ENCODE peak calls at places on chromosomes 11 and 22, in seven cellular contexts. C, Y, A, J, O, S and D are unnamed samples.

GRCh38 chr11:123544631-123545375 is 109.6 kb downstream of the SCN3B start:
- DNase-seq in C (no peak), Y (no peak), A (no peak), J (no peak), O (no peak), S (no peak), D (no peak)

GRCh38 chr11:1853376-1854131 is 670 bp downstream of the LSP1 start:
- DNase-seq in C (no peak), Y (no peak), A (no peak), J (no peak), O (no peak), S (no peak), D (peak)

GRCh38 chr11:70670684-70671034 is 272.3 kb downstream of the CTTN start:
- DNase-seq in C (no peak), Y (no peak), A (no peak), J (no peak), O (no peak), S (no peak), D (no peak)

GRCh38 chr11:134566311-134566710 is 154.3 kb upstream of the B3GAT1 start:
- DNase-seq in C (no peak), Y (no peak), A (no peak), J (no peak), O (no peak), S (no peak), D (no peak)

GRCh38 chr11:1943576-1943975 is 3.6 kb upstream of the MRPL23 start:
- DNase-seq in C (peak), Y (peak), A (no peak), J (no peak), O (peak), S (no peak), D (no peak)

GRCh38 chr22:37701121-37701786 is 4.4 kb downstream of the TRIOBP start:
- DNase-seq in C (peak), Y (no peak), A (no peak), J (no peak), O (peak), S (no peak), D (no peak)

GRCh38 chr11:67464411-67465189 is 4.5 kb downstream of the TMEM134 start:
- DNase-seq in C (peak), Y (peak), A (peak), J (peak), O (peak), S (peak), D (peak)

GRCh38 chr11:102451041-102451692 is 1.4 kb downstream of the TMEM123 start:
- DNase-seq in C (no peak), Y (no peak), A (no peak), J (no peak), O (no peak), S (no peak), D (no peak)

GRCh38 chr22:17549183-17549582 is 14.1 kb upstream of the SLC25A18 start:
- DNase-seq in C (no peak), Y (no peak), A (no peak), J (no peak), O (no peak), S (no peak), D (no peak)

GRCh38 chr11:3341298-3341697 is 37.6 kb downstream of the ZNF195 start:
- DNase-seq in C (peak), Y (peak), A (no peak), J (no peak), O (peak), S (peak), D (peak)

GRCh38 chr11:67352546-67353316 is 615 bp downstream of the POLD4 start:
- DNase-seq in C (peak), Y (peak), A (no peak), J (no peak), O (peak), S (no peak), D (peak)

GRCh38 chr11:104891135-104891534 is 7.1 kb downstream of the CASP12 start:
- DNase-seq in C (peak), Y (no peak), A (peak), J (peak), O (no peak), S (no peak), D (no peak)

GRCh38 chr11:60119708-60120107 is 31.2 kb downstream of the MS4A2 start:
- DNase-seq in C (no peak), Y (no peak), A (no peak), J (no peak), O (no peak), S (no peak), D (no peak)

GRCh38 chr11:126268361-126268707 is 361 bp downstream of the SRPRA start:
- DNase-seq in C (no peak), Y (peak), A (no peak), J (no peak), O (peak), S (peak), D (peak)

GRCh38 chr11:131495417-131495816 is 125.0 kb downstream of the NTM start:
- DNase-seq in C (no peak), Y (no peak), A (no peak), J (no peak), O (no peak), S (no peak), D (no peak)

GRCh38 chr11:34345991-34346480 is 11.8 kb downstream of the ABTB2 start:
- DNase-seq in C (no peak), Y (no peak), A (no peak), J (peak), O (peak), S (no peak), D (no peak)

GRCh38 chr11:34345012-34345804 is 12.6 kb downstream of the ABTB2 start:
- DNase-seq in C (peak), Y (no peak), A (peak), J (peak), O (peak), S (no peak), D (no peak)

GRCh38 chr11:34343686-34344085 is 14.1 kb downstream of the ABTB2 start:
- DNase-seq in C (no peak), Y (no peak), A (no peak), J (no peak), O (no peak), S (no peak), D (no peak)

GRCh38 chr11:34343153-34343552 is 14.7 kb downstream of the ABTB2 start:
- DNase-seq in C (peak), Y (no peak), A (peak), J (peak), O (peak), S (no peak), D (no peak)

DNA sequence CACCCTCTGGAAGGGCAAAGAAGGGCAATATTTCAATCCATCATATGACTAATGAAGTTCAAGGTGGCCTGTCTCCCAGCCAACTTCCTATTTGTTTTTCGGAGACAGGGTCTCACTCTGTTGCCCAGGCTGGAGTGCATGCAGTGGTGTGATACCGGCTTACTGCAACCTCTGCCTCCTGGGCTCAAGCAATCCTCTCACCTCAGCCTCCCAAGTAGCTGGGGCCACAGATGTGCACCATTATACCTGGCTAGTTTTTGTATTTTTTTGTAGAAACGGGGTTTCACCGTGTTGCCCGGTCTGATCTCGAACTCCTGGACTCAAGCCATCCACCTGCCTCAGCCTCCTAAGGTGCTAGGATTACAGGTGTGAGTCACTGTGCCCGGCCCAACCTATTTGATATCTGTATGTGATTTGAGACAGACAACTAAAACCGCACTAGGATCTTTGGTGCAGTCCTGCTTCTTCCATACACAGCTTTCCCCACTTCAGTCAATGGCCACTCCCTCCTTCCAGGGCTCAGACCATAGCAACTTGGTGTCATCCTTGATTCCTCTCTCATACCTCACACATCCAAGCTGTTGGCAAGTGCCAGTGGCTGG is 13.3 kb downstream of the ABTB2 start:
- DNase-seq in C (peak), Y (no peak), A (no peak), J (no peak), O (no peak), S (no peak), D (no peak)
- H3K27ac ChIP-seq in C (peak), Y (no peak), A (peak), J (no peak), O (peak), S (no peak), D (no peak)

DNA sequence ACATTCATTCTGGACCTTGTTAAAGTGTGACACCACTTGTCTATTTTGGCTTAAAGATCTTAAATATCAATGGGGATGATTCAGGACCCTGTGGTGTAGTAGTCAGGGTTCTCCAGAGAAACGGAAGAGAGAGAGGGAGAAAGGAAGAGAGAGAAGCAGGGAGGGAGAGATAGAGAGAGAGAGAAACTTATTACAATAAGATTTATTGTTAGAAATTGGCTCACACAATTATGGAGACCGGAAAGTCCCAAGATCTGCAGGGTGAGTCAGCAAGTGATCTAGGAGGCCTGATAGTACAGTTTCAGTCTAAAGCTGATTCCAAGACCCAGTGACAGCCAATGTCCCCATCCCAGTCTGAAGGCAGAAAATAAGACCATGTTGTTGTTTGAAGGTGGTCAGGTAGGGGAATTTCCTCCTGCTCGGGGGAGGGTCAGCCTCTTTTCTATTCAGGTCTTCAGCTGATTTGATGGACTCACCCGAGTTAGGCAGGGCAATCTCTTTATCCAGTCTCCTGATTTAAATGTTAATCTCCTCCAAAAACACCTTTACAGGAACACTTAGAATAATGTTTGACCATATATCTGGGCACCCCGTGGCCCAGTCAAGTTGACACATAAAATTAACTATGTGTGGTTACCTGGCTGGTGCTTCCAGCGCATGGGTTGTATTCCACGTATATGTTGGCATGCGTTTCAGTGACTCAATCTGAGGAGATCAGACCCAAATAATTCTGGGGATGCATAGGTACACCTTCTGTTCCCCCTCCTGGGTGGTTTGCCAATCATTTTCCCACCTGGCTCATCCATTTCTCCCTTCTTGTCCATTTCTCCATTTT is 1350.5 kb downstream of the TBC1D22A start:
- DNase-seq in C (no peak), Y (no peak), A (no peak), J (no peak), O (no peak), S (no peak), D (no peak)
- H2AFZ ChIP-seq in C (no peak), Y (no peak), A (no peak), J (no peak), O (no peak), S (no peak), D (peak)

GRCh38 chr22:46758867-46759290 is 3.6 kb upstream of the TBC1D22A start:
- DNase-seq in C (peak), Y (peak), A (peak), J (peak), O (peak), S (peak), D (peak)
- H3K27ac ChIP-seq in C (no peak), Y (peak), A (peak), J (no peak), O (no peak), S (no peak), D (no peak)

DNA sequence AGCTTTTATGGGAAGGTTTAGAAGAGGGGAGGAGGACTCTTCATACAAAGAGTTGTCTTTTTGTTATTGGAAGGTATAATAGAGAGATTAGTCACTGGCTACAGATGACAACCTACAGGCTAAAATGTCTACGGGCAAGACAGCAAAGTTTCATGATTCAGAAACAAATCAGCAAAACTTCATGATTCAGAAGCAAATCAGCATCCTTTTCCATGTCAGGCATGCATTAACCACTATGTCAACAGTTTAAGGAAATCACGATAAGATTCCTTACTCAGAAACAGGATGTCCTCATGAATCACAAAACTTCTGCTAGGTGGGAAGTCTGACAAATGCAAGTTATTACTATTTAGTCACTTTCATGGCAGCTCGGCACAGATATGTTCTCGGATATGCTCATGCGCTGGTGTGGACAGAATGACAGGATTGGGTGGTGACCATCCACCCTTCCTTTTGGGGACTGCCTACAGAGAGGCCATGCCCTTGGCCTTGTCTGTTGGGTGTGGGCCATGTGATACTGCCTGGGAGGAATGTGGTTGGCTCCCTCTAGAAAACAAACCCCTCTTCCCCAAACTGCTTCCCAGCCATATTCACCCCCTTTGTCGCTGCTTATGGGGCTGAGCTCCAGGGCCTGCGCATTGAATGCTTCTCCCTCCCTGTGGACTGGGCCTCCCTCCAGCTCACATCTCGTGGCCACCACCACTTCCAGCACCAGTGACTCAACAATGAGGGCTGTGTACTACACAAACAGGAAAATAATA is 10.2 kb downstream of the C11orf91 start:
- DNase-seq in C (peak), Y (no peak), A (peak), J (peak), O (peak), S (no peak), D (no peak)
- H2AFZ ChIP-seq in C (no peak), Y (peak), A (peak), J (peak), O (no peak), S (no peak), D (no peak)

DNA sequence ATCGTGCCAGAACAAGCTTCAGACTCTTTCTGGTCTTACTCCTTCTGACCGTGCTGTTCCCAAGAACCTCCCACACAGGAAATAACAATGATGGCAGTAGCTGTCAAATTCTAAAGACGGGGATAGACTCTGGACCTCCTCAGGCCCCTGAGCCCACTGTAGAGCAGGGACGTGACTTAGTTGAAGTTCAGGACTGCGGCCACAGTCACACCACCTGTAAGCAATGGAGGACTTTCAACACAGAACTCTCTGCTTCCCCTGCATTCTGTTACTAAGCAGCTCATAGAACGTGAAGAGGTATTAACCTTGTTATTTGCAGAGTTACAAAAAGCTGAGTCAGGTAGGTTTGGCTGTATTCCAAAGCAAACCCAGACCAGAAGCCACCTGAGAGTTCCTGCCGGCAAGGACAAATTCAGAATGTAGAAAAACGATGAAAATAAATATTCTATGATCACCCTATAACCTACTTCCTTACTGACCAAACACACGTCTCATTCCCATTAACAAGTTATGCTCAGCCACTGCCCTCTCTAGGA is 12.7 kb downstream of the TMEM45B start:
- DNase-seq in C (peak), Y (no peak), A (no peak), J (no peak), O (no peak), S (no peak), D (no peak)
- H3K27ac ChIP-seq in C (peak), Y (no peak), A (no peak), J (no peak), O (no peak), S (no peak), D (no peak)

GRCh38 chr11:61978703-61979661 is 11.5 kb upstream of the FTH1 start:
- DNase-seq in C (peak), Y (no peak), A (no peak), J (peak), O (peak), S (no peak), D (no peak)
- H2AFZ ChIP-seq in C (peak), Y (no peak), A (no peak), J (no peak), O (peak), S (no peak), D (no peak)

DNA sequence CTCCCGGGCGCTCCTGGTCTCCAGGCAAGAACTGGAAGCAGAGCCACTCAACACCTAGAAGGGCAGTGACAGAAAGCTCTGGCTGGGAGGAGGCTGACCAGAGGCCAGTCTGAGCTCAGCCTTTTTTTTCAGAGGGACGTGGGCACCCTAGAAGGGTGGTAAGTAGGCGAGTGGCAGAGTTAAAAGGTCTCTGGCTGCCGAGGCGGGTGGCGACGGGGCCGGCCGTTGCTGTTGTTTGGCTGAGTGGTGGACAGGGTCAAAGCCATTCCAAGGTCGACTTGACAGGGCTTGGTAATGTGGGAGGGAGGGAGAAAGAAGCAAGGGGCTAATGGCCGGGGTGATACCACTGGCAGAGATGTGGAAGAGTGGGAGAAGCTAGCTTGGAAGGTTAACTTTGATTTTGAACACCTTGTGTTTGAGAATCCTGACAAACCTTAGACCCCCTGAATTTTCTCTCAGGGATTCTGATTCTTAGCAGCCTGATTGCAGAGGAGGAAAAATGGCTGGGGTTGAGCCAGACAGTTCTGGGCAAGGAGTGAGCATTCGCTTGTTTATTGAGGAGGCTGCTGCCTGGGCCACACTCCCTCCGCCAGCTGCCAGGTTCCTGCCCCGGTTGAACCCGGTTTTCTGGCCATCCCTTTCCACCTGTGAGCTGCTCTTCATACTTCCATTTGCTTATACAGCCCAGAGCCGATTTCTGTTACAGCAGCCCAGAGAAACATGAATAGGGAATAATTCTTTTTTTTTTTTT is 866 bp upstream of the SYCE3 start:
- DNase-seq in C (no peak), Y (peak), A (no peak), J (no peak), O (peak), S (no peak), D (no peak)
- H3K27ac ChIP-seq in C (no peak), Y (no peak), A (no peak), J (no peak), O (no peak), S (no peak), D (no peak)